ENCODE peak calls at places on chromosome 1, in ten cellular contexts. O, S, Y, B, G, Q, A, T, U and M are unnamed samples.

GRCh38 chr1:65412984-65413375 is 7.5 kb upstream of the LEPR start:
- DNase-seq in O (no peak), S (no peak), Y (no peak), B (no peak), G (no peak), Q (no peak), A (no peak), T (no peak), U (no peak), M (peak; percentile 95)

GRCh38 chr1:47523812-47524170 is 85.9 kb downstream of the FOXD2 start:
- DNase-seq in O (no peak), S (no peak), Y (no peak), B (no peak), G (no peak), Q (no peak), A (no peak), T (peak; percentile 76), U (no peak), M (no peak)

GRCh38 chr1:232648316-232648715 is 18.4 kb upstream of the SIPA1L2 start:
- DNase-seq in O (no peak), S (no peak), Y (no peak), B (no peak), G (no peak), Q (no peak), A (no peak), T (no peak), U (no peak), M (peak; percentile 11)

GRCh38 chr1:65469126-65469888 is 48.8 kb downstream of the LEPR start:
- DNase-seq in O (no peak), S (no peak), Y (no peak), B (no peak), G (peak; percentile 24), Q (no peak), A (no peak), T (no peak), U (no peak), M (no peak)

GRCh38 chr1:8303141-8303540 is 14.8 kb upstream of the SLC45A1 start:
- DNase-seq in O (no peak), S (no peak), Y (no peak), B (no peak), G (no peak), Q (no peak), A (no peak), T (no peak), U (no peak), M (peak; percentile 25)

GRCh38 chr1:151968791-151969399 is 24.8 kb downstream of the S100A10 start:
- DNase-seq in O (no peak), S (no peak), Y (no peak), B (no peak), G (no peak), Q (no peak), A (no peak), T (no peak), U (no peak), M (no peak)

GRCh38 chr1:91502138-91502881 is 1.7 kb downstream of the CDC7 start:
- DNase-seq in O (no peak), S (no peak), Y (no peak), B (no peak), G (no peak), Q (no peak), A (no peak), T (no peak), U (no peak), M (peak; percentile 15)

GRCh38 chr1:2944705-2945104 is 76.6 kb upstream of the ACTRT2 start:
- DNase-seq in O (no peak), S (no peak), Y (no peak), B (no peak), G (no peak), Q (no peak), A (no peak), T (no peak), U (no peak), M (no peak)

GRCh38 chr1:95364546-95364945 is 130.5 kb downstream of the RWDD3 start:
- DNase-seq in O (no peak), S (no peak), Y (no peak), B (no peak), G (no peak), Q (no peak), A (no peak), T (no peak), U (no peak), M (no peak)

GRCh38 chr1:181394766-181395165 is 88.6 kb upstream of the CACNA1E start:
- DNase-seq in O (no peak), S (no peak), Y (no peak), B (no peak), G (no peak), Q (no peak), A (no peak), T (no peak), U (no peak), M (no peak)

GRCh38 chr1:163561570-163562295 is 240.0 kb downstream of the NUF2 start:
- DNase-seq in O (no peak), S (no peak), Y (no peak), B (no peak), G (peak; percentile 67), Q (no peak), A (no peak), T (peak; percentile 88), U (peak; percentile 47), M (peak; percentile 15)

GRCh38 chr1:910881-911721 is 12.6 kb upstream of the SAMD11 start:
- DNase-seq in O (no peak), S (no peak), Y (peak; percentile 24), B (no peak), G (no peak), Q (no peak), A (peak; percentile 5), T (no peak), U (no peak), M (peak; percentile 64)

GRCh38 chr1:186577633-186578032 is 102.6 kb downstream of the PTGS2 start:
- DNase-seq in O (no peak), S (no peak), Y (no peak), B (no peak), G (no peak), Q (no peak), A (no peak), T (no peak), U (no peak), M (no peak)

GRCh38 chr1:212935387-212935981 is 14.9 kb upstream of the VASH2 start:
- DNase-seq in O (no peak), S (no peak), Y (no peak), B (no peak), G (no peak), Q (no peak), A (no peak), T (no peak), U (no peak), M (no peak)

GRCh38 chr1:164716992-164717703 is 158.2 kb downstream of the PBX1 start:
- DNase-seq in O (no peak), S (no peak), Y (no peak), B (no peak), G (peak; percentile 25), Q (no peak), A (no peak), T (no peak), U (no peak), M (peak; percentile 84)

GRCh38 chr1:55584521-55585401 is 369.6 kb upstream of the USP24 start:
- DNase-seq in O (no peak), S (no peak), Y (no peak), B (no peak), G (peak; percentile 86), Q (no peak), A (peak; percentile 51), T (peak; percentile 46), U (no peak), M (peak; percentile 13)

GRCh38 chr1:11880181-11880575 is 21.4 kb upstream of the NPPB start:
- DNase-seq in O (no peak), S (no peak), Y (no peak), B (no peak), G (no peak), Q (no peak), A (no peak), T (no peak), U (no peak), M (no peak)

GRCh38 chr1:235468970-235469369 is 35.3 kb downstream of the B3GALNT2 start:
- DNase-seq in O (no peak), S (no peak), Y (no peak), B (no peak), G (peak; percentile 15), Q (no peak), A (no peak), T (no peak), U (no peak), M (peak; percentile 92)

GRCh38 chr1:229380514-229381160 is 37.8 kb upstream of the CCSAP start:
- DNase-seq in O (no peak), S (no peak), Y (no peak), B (no peak), G (no peak), Q (no peak), A (no peak), T (no peak), U (no peak), M (no peak)

GRCh38 chr1:35505911-35506798 is 51.0 kb downstream of the KIAA0319L start:
- DNase-seq in O (no peak), S (peak; percentile 19), Y (peak; percentile 27), B (no peak), G (peak; percentile 87), Q (peak; percentile 9), A (no peak), T (no peak), U (no peak), M (peak; percentile 84)

GRCh38 chr1:201360901-201361651 is 16.4 kb downstream of the TNNT2 start:
- DNase-seq in O (no peak), S (no peak), Y (peak; percentile 14), B (no peak), G (no peak), Q (no peak), A (no peak), T (no peak), U (no peak), M (no peak)

GRCh38 chr1:86940599-86940998 is 26.2 kb downstream of the HS2ST1 start:
- DNase-seq in O (no peak), S (no peak), Y (no peak), B (no peak), G (no peak), Q (no peak), A (no peak), T (no peak), U (no peak), M (no peak)

GRCh38 chr1:3069491-3070303 is 694 bp downstream of the PRDM16 start:
- DNase-seq in O (no peak), S (no peak), Y (peak; percentile 45), B (no peak), G (peak; percentile 90), Q (peak; percentile 68), A (peak; percentile 73), T (peak; percentile 0), U (no peak), M (peak; percentile 4)

GRCh38 chr1:153627797-153628626 is at the start of gene S100A1:
- DNase-seq in O (no peak), S (no peak), Y (peak; percentile 68), B (no peak), G (no peak), Q (peak; percentile 84), A (no peak), T (no peak), U (no peak), M (no peak)

GRCh38 chr1:45654540-45655280 is 30.9 kb upstream of the CCDC17 start:
- DNase-seq in O (no peak), S (no peak), Y (no peak), B (no peak), G (peak; percentile 91), Q (no peak), A (no peak), T (no peak), U (no peak), M (no peak)

GRCh38 chr1:20654104-20654690 is 7.0 kb downstream of the DDOST start:
- DNase-seq in O (no peak), S (no peak), Y (peak; percentile 34), B (no peak), G (no peak), Q (peak; percentile 43), A (no peak), T (no peak), U (no peak), M (no peak)

GRCh38 chr1:167561753-167562152 is 8.2 kb upstream of the CREG1 start:
- DNase-seq in O (no peak), S (no peak), Y (no peak), B (no peak), G (no peak), Q (no peak), A (no peak), T (no peak), U (no peak), M (no peak)

GRCh38 chr1:16618719-16619118 is 5.4 kb upstream of the NBPF1 start:
- DNase-seq in O (no peak), S (no peak), Y (peak; percentile 25), B (no peak), G (no peak), Q (peak; percentile 2), A (peak; percentile 13), T (no peak), U (no peak), M (no peak)